ENCODE peak calls at places on chromosomes 12 and 14, in five cellular contexts. J is K562, F is HepG2, Z is HCT116, A is GM12878. U is an unnamed sample.

GRCh38 chr14:55389330-55389729 is 22.3 kb downstream of the ATG14 start:
- DNase-seq in J (no peak), F (no peak), Z (no peak), A (no peak), U (no peak)

GRCh38 chr12:68980476-68981212 is 47.7 kb upstream of the CPM start:
- DNase-seq in J (no peak), F (no peak), Z (no peak), A (no peak), U (no peak)

GRCh38 chr14:29039171-29039570 is 272.6 kb downstream of the FOXG1 start:
- DNase-seq in J (no peak), F (no peak), Z (no peak), A (no peak), U (no peak)

GRCh38 chr12:29552324-29552927 is 54.9 kb upstream of the OVCH1 start:
- DNase-seq in J (peak; percentile 70), F (peak; percentile 25), Z (peak; percentile 22), A (no peak), U (peak; percentile 13)

GRCh38 chr14:61589691-61590521 is 105.4 kb upstream of the HIF1A start:
- DNase-seq in J (no peak), F (no peak), Z (no peak), A (no peak), U (no peak)

GRCh38 chr14:81018245-81018644 is 62.8 kb downstream of the TSHR start:
- DNase-seq in J (no peak), F (no peak), Z (no peak), A (no peak), U (no peak)

GRCh38 chr12:104596128-104596799 is 139.5 kb downstream of the CHST11 start:
- DNase-seq in J (no peak), F (no peak), Z (no peak), A (no peak), U (no peak)

GRCh38 chr14:100341301-100342031 is 18.3 kb downstream of the SLC25A47 start:
- DNase-seq in J (no peak), F (no peak), Z (no peak), A (peak; percentile 44), U (no peak)

GRCh38 chr12:19642305-19642704 is 203.0 kb downstream of the AEBP2 start:
- DNase-seq in J (no peak), F (no peak), Z (no peak), A (no peak), U (no peak)

GRCh38 chr12:52147983-52148540 is 43.8 kb downstream of the KRT80 start:
- DNase-seq in J (no peak), F (no peak), Z (no peak), A (no peak), U (no peak)

GRCh38 chr12:30582943-30583342 is 112.7 kb downstream of the IPO8 start:
- DNase-seq in J (no peak), F (no peak), Z (no peak), A (no peak), U (no peak)

GRCh38 chr14:91258021-91258618 is 13.6 kb upstream of the GPR68 start:
- DNase-seq in J (no peak), F (no peak), Z (no peak), A (no peak), U (no peak)

GRCh38 chr12:95802482-95803264 is 12.1 kb upstream of the NTN4 start:
- DNase-seq in J (no peak), F (peak; percentile 85), Z (peak; percentile 75), A (no peak), U (no peak)

DNA sequence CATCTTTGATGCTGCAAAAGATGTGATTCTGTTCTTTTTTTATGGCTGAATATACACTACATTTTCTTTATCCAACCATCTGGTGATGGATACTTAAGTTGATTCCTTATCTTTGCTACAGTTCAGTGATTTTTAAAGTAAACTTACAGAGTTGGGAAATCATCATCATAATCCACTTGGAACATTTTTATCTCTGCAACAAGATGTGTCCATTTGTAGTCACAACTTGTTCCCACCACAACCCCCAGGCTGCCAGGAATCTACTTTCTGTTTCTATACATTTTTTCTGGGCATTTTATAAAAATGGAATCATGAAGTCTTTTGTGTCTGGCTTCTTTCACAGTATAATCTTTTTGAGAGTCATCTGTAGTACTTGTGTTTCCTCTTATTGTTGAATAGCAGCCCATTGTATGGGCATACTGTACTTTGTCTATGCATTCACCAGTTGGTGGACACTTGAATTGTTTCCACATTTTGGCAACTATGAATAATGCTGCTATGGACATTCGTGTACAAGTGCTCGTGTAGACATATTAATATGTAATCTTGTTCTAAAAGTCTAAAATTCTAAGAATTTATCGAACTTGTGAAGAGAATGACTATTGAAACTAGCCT is 212.5 kb upstream of the DDHD1 start:
- DNase-seq in J (no peak), F (no peak), Z (no peak), A (no peak), U (no peak)
- TF ChIP-seq SRF in J (no peak), F (no peak), Z (no peak), A (no peak), U (no peak)

DNA sequence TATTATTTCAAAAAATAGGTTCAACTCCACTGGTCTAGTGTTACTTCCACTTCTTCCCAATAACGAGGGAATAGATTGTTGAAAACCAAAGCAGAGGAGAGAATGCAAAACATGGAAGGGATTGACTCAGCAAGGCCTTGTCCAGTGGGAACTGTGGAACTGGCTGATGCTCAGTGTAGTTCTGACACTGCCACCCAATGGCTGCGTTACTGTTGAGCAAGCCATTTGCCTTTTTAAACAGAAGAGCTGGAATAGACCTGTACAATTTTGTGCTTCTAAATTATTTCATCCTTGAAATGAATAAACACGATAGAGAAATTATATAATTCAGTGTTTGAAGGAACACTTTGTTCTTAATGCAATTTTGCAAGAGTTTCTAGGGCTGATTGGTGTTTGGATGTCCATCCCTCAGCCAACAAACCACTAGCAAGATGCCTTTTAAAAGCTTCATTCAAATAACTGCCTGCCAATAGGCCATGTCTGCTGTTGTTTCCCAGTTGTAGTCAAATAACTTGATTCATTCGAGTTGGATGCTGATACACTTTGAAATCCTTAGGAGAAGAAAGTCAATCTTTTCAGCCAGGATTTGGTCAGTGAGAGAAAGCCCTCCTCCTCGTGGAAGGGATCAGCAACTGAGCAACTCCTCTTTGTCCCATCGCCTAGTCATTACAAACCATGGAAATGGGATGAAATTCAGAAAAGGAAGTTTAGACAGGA is 7.2 kb upstream of the MGP start:
- DNase-seq in J (no peak), F (peak; percentile 5), Z (no peak), A (no peak), U (no peak)
- TF ChIP-seq CTCF in J (peak; percentile 36), F (peak; percentile 49), Z (no peak), A (peak; percentile 19), U (no peak)

DNA sequence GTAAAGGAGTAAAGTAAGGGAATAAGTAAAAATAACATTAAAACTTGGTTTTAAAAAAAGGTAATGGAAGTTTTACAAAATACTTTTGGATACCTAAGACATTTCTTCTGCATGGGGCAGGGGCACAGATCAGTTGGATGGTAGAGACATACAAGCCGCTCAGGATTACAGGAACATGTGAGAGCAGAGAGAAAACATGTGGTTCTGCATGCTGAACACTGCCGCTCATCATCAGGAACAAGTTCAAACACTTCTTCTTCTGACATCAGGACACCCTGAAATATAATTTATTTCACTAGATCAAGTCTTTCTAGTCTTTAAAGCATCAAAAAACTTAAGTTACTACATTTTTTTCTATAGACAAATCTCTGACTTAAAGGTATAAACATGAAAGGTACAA is 60.9 kb upstream of the SLC6A13 start:
- DNase-seq in J (no peak), F (no peak), Z (no peak), A (no peak), U (no peak)
- TF ChIP-seq SRF in J (no peak), F (no peak), Z (no peak), A (no peak), U (no peak)

DNA sequence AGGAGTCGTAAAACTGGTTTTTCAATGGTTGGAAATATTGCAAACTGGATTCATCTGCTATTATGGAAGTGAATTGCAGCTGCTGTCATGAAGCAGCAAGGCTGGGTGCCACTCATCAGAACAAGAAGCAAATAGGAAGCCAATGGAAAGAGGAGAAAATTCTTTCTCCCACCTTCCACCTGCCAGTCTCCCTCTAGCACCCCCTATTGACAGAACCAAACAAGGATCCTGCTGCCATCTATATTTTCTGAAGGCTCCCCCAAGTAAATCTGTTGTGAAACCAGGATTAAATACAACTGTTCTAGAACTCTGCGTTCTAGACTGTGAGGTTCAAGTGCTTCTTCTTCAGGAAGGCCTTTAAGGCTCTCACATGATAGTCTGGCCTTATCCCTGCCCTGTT is 286.6 kb downstream of the AACS start:
- DNase-seq in J (no peak), F (no peak), Z (no peak), A (no peak), U (no peak)
- TF ChIP-seq CTCF in J (no peak), F (no peak), Z (peak; percentile 19), A (no peak), U (peak; percentile 48)

GRCh38 chr12:47813491-47814196 is 6.1 kb downstream of the HDAC7 start:
- DNase-seq in J (peak; percentile 63), F (no peak), Z (no peak), A (no peak), U (no peak)
- TF ChIP-seq SRF in J (no peak), F (no peak), Z (no peak), A (no peak), U (no peak)